ENCODE peak calls at places on chromosomes 4 and X, in five cellular contexts. V is GM23248; S is naive thymus-derived CD4-positive, alpha-beta T cell; N is PC-3; O is adrenal gland. Z is an unnamed sample. For H3K4me1, the result is how much of the 10 kb centered on the place peaks cover.

GRCh38 chr4:17577660-17578481 is 873 bp downstream of the LAP3 start:
- DNase-seq in O (peak), V (peak), S (peak), N (peak), Z (peak)

GRCh38 chr4:42671431-42672194 is 14.7 kb upstream of the ATP8A1 start:
- DNase-seq in S (no peak), O (no peak), V (no peak), N (no peak), Z (peak)

GRCh38 chr4:123398803-123399637 is 2.4 kb downstream of the SPRY1 start:
- DNase-seq in V (peak), O (peak), N (peak), S (peak), Z (peak)

GRCh38 chr4:161172396-161173026 is 991.3 kb downstream of the FSTL5 start:
- DNase-seq in S (no peak), V (no peak), O (no peak), N (no peak), Z (no peak)

GRCh38 chr4:78645853-78646757 is 94.5 kb downstream of the ANXA3 start:
- DNase-seq in V (peak), S (no peak), O (peak), N (peak), Z (peak)

GRCh38 chr4:168437192-168437938 is 42.9 kb downstream of the DDX60L start:
- DNase-seq in S (no peak), N (no peak), V (no peak), O (no peak), Z (no peak)

GRCh38 chr4:151015458-151016344 is 617 bp upstream of the LRBA start:
- DNase-seq in V (peak), N (peak), O (peak), S (peak), Z (peak)

GRCh38 chr4:165464813-165465381 is 86.1 kb downstream of the CPE start:
- DNase-seq in V (peak), N (peak), S (no peak), O (no peak), Z (no peak)

GRCh38 chr4:152516156-152516555 is 19.7 kb downstream of the FBXW7 start:
- DNase-seq in S (no peak), V (peak), O (no peak), N (no peak), Z (no peak)

GRCh38 chr4:144894525-144894924 is 203.5 kb downstream of the ANAPC10 start:
- DNase-seq in S (no peak), V (peak), O (peak), N (peak), Z (no peak)

GRCh38 chrX:1261285-1261684 is 7.3 kb upstream of the CSF2RA start:
- DNase-seq in N (no peak), S (no peak), V (no peak), O (no peak), Z (no peak)

GRCh38 chrX:133983974-133984578 is 1.3 kb downstream of the GPC3 start:
- DNase-seq in S (no peak), O (no peak), N (no peak), V (no peak), Z (no peak)

GRCh38 chr4:110201502-110201901 is 3.1 kb upstream of the ELOVL6 start:
- DNase-seq in S (no peak), O (no peak), N (no peak), V (no peak), Z (no peak)

GRCh38 chr4:77538574-77539157 is 67.0 kb upstream of the CXCL13 start:
- DNase-seq in V (no peak), O (no peak), S (no peak), N (peak), Z (no peak)

GRCh38 chr4:101831816-101832215 is 41.3 kb downstream of the BANK1 start:
- DNase-seq in O (no peak), V (no peak), N (no peak), S (no peak), Z (no peak)

GRCh38 chr4:118950929-118951570 is 62.4 kb downstream of the SYNPO2 start:
- DNase-seq in N (no peak), S (no peak), O (no peak), V (no peak), Z (no peak)

GRCh38 chrX:30495468-30495867 is 82.1 kb downstream of the TASL start:
- DNase-seq in S (no peak), V (no peak), O (no peak), N (no peak), Z (no peak)

GRCh38 chr4:28490669-28491068 is 1630.0 kb downstream of the STIM2 start:
- DNase-seq in N (peak), S (no peak), V (peak), O (no peak), Z (no peak)

GRCh38 chr4:114036864-114037263 is 57.4 kb upstream of the ARSJ start:
- DNase-seq in N (no peak), V (no peak), S (no peak), O (no peak), Z (no peak)

GRCh38 chr4:53748328-53748772 is 157.1 kb upstream of the LNX1 start:
- DNase-seq in V (no peak), S (no peak), N (no peak), O (no peak), Z (peak)

GRCh38 chr4:122045533-122045932 is 93.7 kb upstream of the TRPC3 start:
- DNase-seq in V (peak), O (peak), S (no peak), N (peak), Z (no peak)

GRCh38 chrX:101595739-101596419 is 21.9 kb downstream of the ARMCX6 start:
- DNase-seq in S (no peak), V (peak), O (peak), N (peak), Z (no peak)

GRCh38 chrX:75603833-75604232 is 81.0 kb upstream of the ZDHHC15 start:
- DNase-seq in O (no peak), N (peak), V (peak), S (no peak), Z (no peak)

GRCh38 chr4:147975902-147976301 is 244.0 kb downstream of the ARHGAP10 start:
- DNase-seq in S (no peak), V (peak), N (no peak), O (no peak), Z (no peak)

GRCh38 chr4:146709956-146710355 is 71.3 kb downstream of the POU4F2 start:
- DNase-seq in V (no peak), O (no peak), N (peak), S (no peak), Z (no peak)

GRCh38 chr4:78481180-78481579 is 70.4 kb upstream of the ANXA3 start:
- DNase-seq in S (no peak), O (no peak), V (peak), N (no peak), Z (no peak)

GRCh38 chrX:38803286-38803608 is 2.0 kb downstream of the MID1IP1 start:
- DNase-seq in O (no peak), S (no peak), N (no peak), V (no peak), Z (no peak)

GRCh38 chrX:70033348-70033747 is 16.4 kb downstream of the AWAT2 start:
- DNase-seq in N (peak), V (peak), S (no peak), O (no peak), Z (no peak)

GRCh38 chr4:48991357-48991756 is 5.3 kb downstream of the CWH43 start:
- DNase-seq in S (no peak), N (no peak), O (no peak), V (no peak), Z (no peak)

GRCh38 chr4:74667944-74668343 is 126.4 kb downstream of the BTC start:
- DNase-seq in N (no peak), O (no peak), S (no peak), V (no peak), Z (no peak)

GRCh38 chr4:177975315-177975714 is 533.1 kb upstream of the AGA start:
- DNase-seq in S (no peak), O (no peak), V (no peak), N (no peak), Z (no peak)

GRCh38 chrX:10177620-10178019 is 20.8 kb downstream of the CLCN4 start:
- DNase-seq in S (no peak), O (no peak), N (no peak), V (peak), Z (no peak)

GRCh38 chrX:119753639-119754257 is 4.6 kb upstream of the SOWAHD start:
- DNase-seq in O (no peak), S (no peak), N (peak), V (peak), Z (peak)

GRCh38 chr4:183797445-183798248 is 107.5 kb upstream of the STOX2 start:
- DNase-seq in N (no peak), S (peak), V (peak), O (no peak), Z (no peak)

GRCh38 chrX:18833071-18833731 is 125.8 kb downstream of the PPEF1 start:
- DNase-seq in V (peak), S (no peak), O (peak), N (no peak), Z (no peak)

GRCh38 chr4:179595671-179596410 is 2153.6 kb upstream of the AGA start:
- DNase-seq in V (peak), N (peak), S (no peak), O (no peak), Z (no peak)

GRCh38 chr4:95637047-95637600 is 88.4 kb upstream of the UNC5C start:
- DNase-seq in O (no peak), V (no peak), N (peak), S (no peak), Z (no peak)

GRCh38 chr4:61531188-61531587 is 331.1 kb downstream of the ADGRL3 start:
- DNase-seq in N (no peak), S (no peak), O (no peak), V (no peak), Z (no peak)

DNA sequence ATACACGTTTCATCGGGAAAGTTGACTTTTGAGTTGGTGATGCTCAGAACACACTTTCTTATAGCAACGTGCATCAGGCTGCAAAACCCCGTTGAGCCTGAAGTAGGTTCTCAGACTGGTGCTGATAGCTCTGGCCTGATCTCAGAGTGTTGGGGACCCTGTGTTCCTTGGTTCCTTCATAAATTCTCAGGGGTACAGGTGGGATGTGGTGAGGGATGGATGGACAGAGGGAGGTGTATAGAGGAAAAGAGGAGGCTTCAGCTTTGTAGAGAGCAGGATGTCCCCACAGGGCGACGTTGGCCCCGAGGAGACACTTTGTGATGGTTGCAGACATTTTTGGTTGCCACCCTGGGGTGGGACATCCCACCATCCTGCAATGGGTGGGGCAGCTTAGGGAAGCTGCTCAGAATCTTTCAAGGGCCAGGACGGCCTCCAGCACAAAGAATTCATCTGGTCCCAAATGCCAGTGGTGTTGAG is 2.5 kb downstream of the CD99 start:
- DNase-seq in V (peak), O (no peak), S (no peak), N (no peak), Z (no peak)
- H3K4me1 ChIP-seq in V (under half), O (under half), S (half or more), N (under half), Z (half or more)

GRCh38 chr4:925171-925570 is 6.9 kb downstream of the GAK start:
- DNase-seq in N (no peak), S (no peak), O (no peak), V (no peak), Z (no peak)

GRCh38 chr4:925771-926500 is 6.2 kb downstream of the GAK start:
- DNase-seq in V (no peak), N (no peak), O (no peak), S (no peak), Z (no peak)

GRCh38 chr4:929096-929765 is 2.9 kb downstream of the GAK start:
- DNase-seq in N (no peak), S (no peak), O (no peak), V (no peak), Z (no peak)

GRCh38 chr4:924107-925096 is 7.7 kb downstream of the GAK start:
- DNase-seq in V (peak), O (no peak), N (no peak), S (no peak), Z (peak)

GRCh38 chr4:926538-926937 is 5.6 kb downstream of the GAK start:
- DNase-seq in N (peak), S (no peak), V (peak), O (no peak), Z (peak)
- H3K4me1 ChIP-seq in N (under half), S (under half), V (under half), O (under half), Z (under half)

GRCh38 chrX:46704767-46705386 is 54.0 kb downstream of the SLC9A7 start:
- DNase-seq in V (peak), O (no peak), N (no peak), S (peak), Z (no peak)

GRCh38 chrX:46710425-46710824 is 48.5 kb downstream of the SLC9A7 start:
- DNase-seq in N (peak), S (no peak), O (no peak), V (peak), Z (no peak)

GRCh38 chrX:46703980-46704379 is 54.9 kb downstream of the SLC9A7 start:
- DNase-seq in S (no peak), V (no peak), N (no peak), O (no peak), Z (no peak)

GRCh38 chrX:46710927-46711623 is 47.8 kb downstream of the SLC9A7 start:
- DNase-seq in V (no peak), O (no peak), S (no peak), N (no peak), Z (no peak)

DNA sequence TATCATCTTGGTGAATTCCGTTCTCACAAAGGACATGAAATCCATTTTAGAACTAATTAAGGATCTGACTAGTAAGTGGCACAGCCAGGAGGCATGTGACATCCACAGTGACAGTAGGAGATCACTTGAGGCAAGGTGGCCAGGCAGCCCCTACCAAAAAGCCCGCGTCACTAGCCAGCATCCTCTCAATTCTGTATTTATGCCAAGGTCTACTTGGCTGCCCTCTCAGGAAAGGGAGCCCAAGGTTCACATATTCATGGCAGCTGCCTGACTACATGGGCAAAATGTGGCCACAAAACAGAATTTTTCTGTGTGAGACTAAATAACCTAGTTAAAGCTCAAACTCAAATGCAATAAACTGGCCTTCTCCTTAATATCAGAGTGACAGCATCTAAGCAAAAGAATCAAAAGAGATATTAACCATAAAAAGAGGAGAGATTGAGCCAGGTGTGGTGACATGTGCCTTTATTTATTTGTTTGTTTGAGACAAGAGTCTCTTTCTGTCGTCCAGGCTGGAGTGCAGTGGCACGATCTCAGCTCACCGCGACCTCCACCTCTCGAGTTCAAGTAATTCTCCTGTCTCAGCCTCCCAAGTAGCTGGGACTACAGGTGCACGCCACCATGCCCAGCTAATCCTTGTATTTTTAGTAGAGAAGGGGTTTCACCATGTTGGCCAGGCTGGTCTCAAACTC is 51.5 kb downstream of the SLC9A7 start:
- DNase-seq in N (no peak), V (no peak), S (no peak), O (no peak), Z (no peak)
- H3K4me1 ChIP-seq in N (under half), V (under half), S (under half), O (under half), Z (under half)

GRCh38 chr4:185211641-185212040 is 2.2 kb downstream of the SNX25 start:
- DNase-seq in V (no peak), S (no peak), N (no peak), O (no peak), Z (no peak)

GRCh38 chr4:185210102-185210981 is 944 bp downstream of the SNX25 start:
- DNase-seq in O (peak), N (peak), V (peak), S (peak), Z (peak)

GRCh38 chr4:185211035-185211434 is 1.6 kb downstream of the SNX25 start:
- DNase-seq in S (no peak), O (no peak), N (no peak), V (no peak), Z (no peak)

GRCh38 chr4:185212566-185212965 is 3.2 kb downstream of the SNX25 start:
- DNase-seq in O (no peak), S (no peak), N (no peak), V (no peak), Z (no peak)

DNA sequence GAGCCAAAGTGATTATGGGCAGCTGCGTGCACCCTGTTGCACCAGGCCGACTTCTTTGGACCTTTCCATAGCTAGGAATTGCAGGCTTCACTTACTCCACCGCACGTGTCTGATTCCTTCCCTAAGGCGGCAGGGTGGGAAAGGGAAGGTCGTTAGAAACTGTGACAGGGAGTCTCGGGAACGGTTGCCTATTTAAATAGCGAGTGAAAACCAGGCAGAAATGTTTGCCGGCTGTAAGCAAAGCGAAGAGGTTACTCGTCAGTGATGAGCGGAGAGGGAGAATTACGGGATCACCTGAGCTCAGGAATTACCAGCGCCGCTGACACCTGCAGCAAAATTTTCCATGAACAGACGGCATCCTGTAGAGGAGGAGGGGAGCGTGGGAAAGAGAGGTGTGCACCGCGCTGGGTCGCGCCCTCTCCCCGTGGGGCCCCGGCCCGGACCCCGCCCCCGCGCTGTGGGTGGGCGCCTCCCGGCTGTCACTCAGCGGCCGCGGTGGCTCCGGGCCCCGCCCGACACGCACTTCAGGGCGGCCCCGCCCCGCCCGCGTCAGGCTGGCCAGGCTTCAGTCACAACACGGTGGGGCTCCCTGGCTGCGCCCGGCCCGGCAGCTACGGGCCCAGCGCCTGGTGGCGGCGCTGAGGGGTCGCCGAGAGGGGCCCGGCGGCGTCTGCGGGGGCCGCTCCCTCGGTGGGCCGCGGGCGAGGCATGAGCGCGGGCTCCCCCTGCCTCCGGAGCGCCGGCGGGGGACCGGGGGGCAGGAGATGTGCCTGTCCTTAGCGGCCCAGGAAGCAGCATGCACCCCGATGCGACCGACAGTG is at the start of gene SNX25:
- DNase-seq in V (peak), N (peak), S (peak), O (peak), Z (peak)
- H3K4me1 ChIP-seq in V (under half), N (under half), S (under half), O (under half), Z (under half)

GRCh38 chr4:188707036-188707435 is 567.8 kb downstream of the TRIML1 start:
- DNase-seq in N (no peak), V (no peak), S (no peak), O (no peak), Z (no peak)
- H3K4me1 ChIP-seq in N (under half), V (under half), S (under half), O (under half), Z (under half)

DNA sequence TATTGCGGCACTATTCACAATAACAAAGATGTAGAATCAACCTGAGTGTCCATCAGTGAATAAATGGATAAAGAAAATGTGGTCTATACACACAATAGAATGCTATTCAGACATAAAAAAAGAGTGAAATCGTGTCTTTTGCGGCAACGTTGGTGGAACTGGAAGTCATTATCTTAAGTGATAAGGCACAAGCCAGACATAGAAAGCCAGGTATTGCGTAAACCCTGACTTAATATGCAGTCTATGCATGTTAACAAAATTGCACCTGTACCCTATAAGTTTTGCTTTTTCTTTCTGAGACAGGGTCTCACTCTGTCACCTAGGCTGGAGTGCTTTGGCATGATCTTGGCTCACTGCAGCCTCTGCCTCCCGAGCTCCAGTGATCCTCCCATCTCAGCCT is 28.6 kb downstream of the KIAA0232 start:
- DNase-seq in N (no peak), S (no peak), O (no peak), V (no peak), Z (no peak)
- H3K4me1 ChIP-seq in N (under half), S (under half), O (under half), V (under half), Z (under half)

DNA sequence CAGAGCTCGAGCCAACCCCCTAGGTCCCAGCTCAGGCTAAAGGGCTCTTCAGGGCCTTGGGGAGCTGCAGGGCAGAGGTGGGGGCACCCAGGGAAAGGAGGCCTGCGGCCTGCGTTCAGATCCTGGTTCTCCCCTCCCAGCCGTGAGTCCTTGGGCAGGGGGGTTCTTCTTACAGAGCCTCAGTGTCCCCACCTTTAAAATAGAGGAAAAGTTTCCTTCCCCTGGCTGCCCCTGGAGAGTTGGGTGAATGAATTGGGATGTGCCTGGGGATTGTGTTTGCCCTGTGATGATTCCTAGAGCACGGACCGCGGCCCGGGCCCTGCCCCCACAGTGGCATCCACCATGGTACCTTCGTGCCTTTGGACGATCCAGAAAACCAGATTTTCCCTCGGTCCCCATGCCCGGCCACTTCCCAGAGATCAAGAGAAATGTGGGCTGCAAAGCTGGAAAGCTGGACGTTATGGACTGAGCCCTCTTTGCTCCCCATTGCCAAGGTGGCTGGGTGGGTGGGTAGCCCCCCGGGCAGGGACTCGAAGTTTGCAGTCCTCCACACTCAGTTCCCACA is 11.4 kb downstream of the HTRA3 start:
- DNase-seq in O (no peak), V (no peak), S (no peak), N (no peak), Z (no peak)
- H3K4me1 ChIP-seq in O (under half), V (under half), S (under half), N (under half), Z (under half)